ENCODE peak calls at places on chromosomes 4 and X, in four cellular contexts. C is fibroblast of lung, G is GM12865, H is pancreas. M is an unnamed sample.
A peak's percentile ranks its signal among the peaks of the same experiment; 100 is the strongest.

GRCh38 chr4:107196312-107196711 is 160.2 kb upstream of the DKK2 start:
- DNase-seq in C (no peak), G (no peak), H (no peak), M (no peak)

GRCh38 chr4:170423137-170423536 is 333.4 kb upstream of the AADAT start:
- DNase-seq in H (no peak), G (no peak), C (no peak), M (no peak)

GRCh38 chr4:10029403-10029802 is 8.1 kb upstream of the SLC2A9 start:
- DNase-seq in H (no peak), C (no peak), G (no peak), M (no peak)

GRCh38 chrX:132146456-132146855 is 18.6 kb upstream of the FRMD7 start:
- DNase-seq in H (no peak), G (no peak), C (no peak), M (no peak)

GRCh38 chr4:86220137-86220536 is 139.7 kb downstream of the MAPK10 start:
- DNase-seq in C (peak; percentile 93), G (no peak), H (no peak), M (no peak)

GRCh38 chr4:17535906-17536305 is 20.9 kb downstream of the CLRN2 start:
- DNase-seq in G (peak; percentile 21), C (no peak), H (no peak), M (no peak)

GRCh38 chr4:102438873-102439614 is 62.1 kb upstream of the NFKB1 start:
- DNase-seq in G (no peak), C (peak; percentile 96), H (no peak), M (no peak)

GRCh38 chr4:185567828-185568442 is 32.6 kb upstream of the PDLIM3 start:
- DNase-seq in C (peak; percentile 91), H (peak; percentile 73), G (no peak), M (peak; percentile 18)

GRCh38 chr4:100848865-100849264 is 331.0 kb upstream of the EMCN start:
- DNase-seq in H (no peak), C (no peak), G (peak; percentile 65), M (no peak)

GRCh38 chr4:55074386-55074785 is 51.0 kb downstream of the KDR start:
- DNase-seq in C (no peak), G (no peak), H (no peak), M (no peak)

GRCh38 chrX:136835761-136836160 is 44.8 kb downstream of the RBMX start:
- DNase-seq in C (no peak), G (no peak), H (no peak), M (no peak)

GRCh38 chr4:54005475-54005874 is 58.9 kb downstream of the CHIC2 start:
- DNase-seq in H (no peak), G (peak; percentile 2), C (peak; percentile 66), M (no peak)

GRCh38 chr4:98150092-98150761 is 7.0 kb upstream of the STPG2 start:
- DNase-seq in H (no peak), G (no peak), C (peak; percentile 46), M (no peak)

GRCh38 chr4:16197842-16198241 is 28.4 kb downstream of the TAPT1 start:
- DNase-seq in H (no peak), C (no peak), G (no peak), M (no peak)

GRCh38 chr4:16195209-16195608 is 31.1 kb downstream of the TAPT1 start:
- DNase-seq in G (no peak), C (no peak), H (no peak), M (no peak)

GRCh38 chr4:16199132-16199531 is 27.1 kb downstream of the TAPT1 start:
- DNase-seq in H (no peak), G (peak; percentile 19), C (peak; percentile 56), M (no peak)

GRCh38 chr4:16198271-16198670 is 28.0 kb downstream of the TAPT1 start:
- DNase-seq in G (no peak), C (no peak), H (no peak), M (no peak)

GRCh38 chr4:16196482-16197393 is 29.5 kb downstream of the TAPT1 start:
- DNase-seq in C (peak; percentile 74), G (no peak), H (no peak), M (no peak)
- TF ChIP-seq CTCF in C (peak; percentile 47), G (no peak), H (no peak), M (peak; percentile 64)

GRCh38 chr4:123784626-123785025 is 388.0 kb downstream of the SPRY1 start:
- DNase-seq in G (no peak), C (peak; percentile 26), H (no peak), M (no peak)
- TF ChIP-seq CTCF in G (no peak), C (no peak), H (no peak), M (no peak)

GRCh38 chr4:688695-689497 is at the start of gene SLC49A3:
- DNase-seq in G (no peak), C (no peak), H (no peak), M (no peak)
- TF ChIP-seq CTCF in G (no peak), C (no peak), H (no peak), M (no peak)

GRCh38 chr4:3766791-3767561 is 791 bp downstream of the ADRA2C start:
- DNase-seq in H (peak; percentile 81), G (no peak), C (no peak), M (peak; percentile 22)

GRCh38 chr4:3767569-3768288 is 1.5 kb downstream of the ADRA2C start:
- DNase-seq in G (peak; percentile 4), C (no peak), H (peak; percentile 67), M (no peak)

GRCh38 chr4:3766207-3766790 is at the start of gene ADRA2C:
- DNase-seq in H (peak; percentile 76), C (no peak), G (no peak), M (peak; percentile 26)

GRCh38 chr4:3762753-3763511 is 3.3 kb upstream of the ADRA2C start:
- DNase-seq in C (no peak), H (no peak), G (no peak), M (no peak)

DNA sequence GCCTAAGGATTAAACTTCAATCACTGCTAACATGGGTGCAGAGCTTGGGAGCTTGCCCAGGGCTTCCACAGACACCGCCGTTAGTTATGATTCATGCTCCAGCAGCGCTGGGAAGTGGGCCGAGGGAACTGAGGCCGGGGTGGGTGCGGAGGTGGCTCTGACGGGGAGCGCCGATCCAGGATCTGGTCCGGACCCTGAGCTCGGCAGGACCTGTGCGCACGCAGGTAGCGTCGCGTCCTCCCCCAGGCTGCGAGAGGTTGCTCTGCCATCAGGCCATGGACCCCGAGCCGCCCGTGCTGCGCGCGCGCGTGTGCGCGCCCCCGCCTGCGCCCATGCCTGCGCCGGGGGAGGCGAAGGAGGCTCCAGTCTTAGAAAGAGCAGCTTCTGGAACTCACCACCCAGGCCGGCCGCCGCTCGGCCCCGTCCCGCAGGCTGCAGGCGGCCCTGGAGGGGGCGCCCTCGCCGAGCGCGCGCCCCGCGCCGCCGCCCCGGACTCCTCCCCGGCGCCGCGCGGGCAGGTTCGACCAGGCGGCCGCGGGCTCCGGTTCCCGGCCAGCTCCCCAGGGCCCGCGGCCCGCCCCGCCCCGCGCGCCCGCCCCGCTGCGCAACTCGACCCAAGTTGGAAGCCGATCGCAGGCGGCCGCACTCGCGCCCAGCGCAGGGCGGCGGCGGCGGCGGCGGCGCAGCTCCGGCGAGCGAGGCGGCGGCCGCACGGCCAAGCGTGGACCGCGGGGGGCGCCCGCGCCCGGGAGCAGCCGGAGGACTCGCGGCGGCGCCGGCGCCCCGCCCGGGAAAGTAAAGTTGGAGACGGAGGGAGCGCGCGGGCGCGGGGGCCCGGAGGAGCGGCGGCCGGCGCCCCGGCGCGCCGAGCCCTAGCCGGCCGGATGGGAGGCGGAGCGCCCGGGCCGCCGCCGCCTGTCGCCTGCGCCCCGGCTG is 646 bp upstream of the ADRA2C start:
- DNase-seq in C (peak; percentile 18), G (no peak), H (peak; percentile 77), M (peak; percentile 53)
- TF ChIP-seq CTCF in C (no peak), G (no peak), H (no peak), M (peak; percentile 52)

DNA sequence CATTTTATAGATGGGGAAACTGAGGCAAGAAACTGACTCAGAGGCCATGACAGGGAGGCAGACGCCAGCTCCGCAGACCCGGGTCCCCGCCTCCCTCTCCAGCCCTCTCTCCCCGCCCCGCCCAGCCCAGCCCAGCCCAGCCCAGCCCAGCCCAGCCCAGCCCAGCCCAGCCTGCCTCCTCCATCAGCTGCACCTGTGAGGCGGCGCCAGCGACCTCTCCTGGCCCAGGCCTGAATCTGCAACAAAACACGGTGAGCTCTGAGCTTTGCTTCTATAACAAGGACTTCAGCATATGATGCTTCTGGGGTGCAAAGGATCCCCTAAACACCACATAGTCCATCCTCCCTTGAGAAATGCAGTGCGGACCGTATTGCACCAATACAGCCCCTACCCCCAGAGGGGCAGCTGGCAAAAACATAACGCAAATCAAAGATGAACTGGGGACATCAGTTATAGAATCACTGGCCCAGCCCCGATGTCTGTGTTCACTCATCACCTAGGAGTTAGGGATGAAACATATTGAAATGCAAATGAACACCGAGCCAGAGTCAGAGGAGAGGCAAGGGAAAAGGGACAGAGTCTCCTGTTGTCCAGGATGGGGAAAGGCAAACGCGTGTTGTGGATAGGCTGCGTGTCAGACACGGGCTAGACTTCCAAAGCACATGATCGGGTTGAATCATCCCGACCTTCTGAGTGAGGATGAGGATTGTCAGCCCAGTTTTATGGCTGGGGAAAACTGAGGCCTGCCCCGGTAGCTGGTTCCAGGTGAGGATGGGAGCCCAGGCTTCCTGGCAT is 216.1 kb upstream of the PSAPL1 start:
- DNase-seq in G (no peak), C (peak; percentile 36), H (no peak), M (peak; percentile 28)
- TF ChIP-seq CTCF in G (no peak), C (no peak), H (no peak), M (peak; percentile 34)

GRCh38 chrX:121254336-121254735 is 206.9 kb downstream of the GLUD2 start:
- DNase-seq in H (no peak), C (no peak), G (peak; percentile 2), M (no peak)
- TF ChIP-seq CTCF in H (no peak), C (no peak), G (no peak), M (no peak)

GRCh38 chr4:145179201-145179860 is 1.1 kb downstream of the OTUD4 start:
- DNase-seq in H (peak; percentile 84), G (peak; percentile 94), C (peak; percentile 53), M (peak; percentile 6)

GRCh38 chr4:145181091-145181501 is 707 bp upstream of the OTUD4 start:
- DNase-seq in G (no peak), H (no peak), C (no peak), M (no peak)

GRCh38 chr4:145178740-145179139 is 1.6 kb downstream of the OTUD4 start:
- DNase-seq in H (no peak), G (peak; percentile 50), C (no peak), M (no peak)

GRCh38 chr4:145182212-145182611 is 1.8 kb upstream of the OTUD4 start:
- DNase-seq in G (peak; percentile 62), C (no peak), H (no peak), M (no peak)

GRCh38 chr4:145180298-145181090 is at the start of gene OTUD4:
- DNase-seq in G (peak; percentile 99), H (peak; percentile 97), C (peak; percentile 96), M (peak; percentile 80)
- TF ChIP-seq CTCF in G (peak; percentile 29), H (no peak), C (no peak), M (peak; percentile 17)

M was measured in neural crest cell.